ENCODE peak calls at places on chromosomes 7 and 10, in eight cellular contexts. One of them, this sample, is unnamed.

GRCh38 chr7:26630941-26631580 is 233.3 kb downstream of the SKAP2 start:
- DNase-seq in Calu3: no peak
- DNase-seq in A172: no peak
- DNase-seq in midbrain: no peak
- DNase-seq in NCI-H1417: no peak
- DNase-seq in activated CD4-positive, alpha-beta T cell treated with anti-CD3 and anti-CD28 coated beads, Interleukin-2, amount 50 U/mL, for 24 hours: no peak
- DNase-seq in DMS 273 treated with DMSO at 0.1 percent for 48 hours: no peak
- DNase-seq in C1 segment of cervical spinal cord: no peak
- DNase-seq in this sample: no peak

GRCh38 chr7:85041599-85042216 is 145.1 kb downstream of the SEMA3D start:
- DNase-seq in Calu3: peak
- DNase-seq in A172: peak
- DNase-seq in midbrain: peak
- DNase-seq in NCI-H1417: peak
- DNase-seq in activated CD4-positive, alpha-beta T cell treated with anti-CD3 and anti-CD28 coated beads, Interleukin-2, amount 50 U/mL, for 24 hours: no peak
- DNase-seq in DMS 273 treated with DMSO at 0.1 percent for 48 hours: peak
- DNase-seq in C1 segment of cervical spinal cord: no peak
- DNase-seq in this sample: peak

GRCh38 chr7:79403451-79403850 is 50.0 kb downstream of the MAGI2 start:
- DNase-seq in Calu3: no peak
- DNase-seq in A172: no peak
- DNase-seq in midbrain: no peak
- DNase-seq in NCI-H1417: no peak
- DNase-seq in activated CD4-positive, alpha-beta T cell treated with anti-CD3 and anti-CD28 coated beads, Interleukin-2, amount 50 U/mL, for 24 hours: no peak
- DNase-seq in DMS 273 treated with DMSO at 0.1 percent for 48 hours: no peak
- DNase-seq in C1 segment of cervical spinal cord: no peak
- DNase-seq in this sample: no peak

GRCh38 chr10:128958881-128959690 is 508.0 kb upstream of the MGMT start:
- DNase-seq in Calu3: no peak
- DNase-seq in A172: no peak
- DNase-seq in midbrain: no peak
- DNase-seq in NCI-H1417: no peak
- DNase-seq in activated CD4-positive, alpha-beta T cell treated with anti-CD3 and anti-CD28 coated beads, Interleukin-2, amount 50 U/mL, for 24 hours: no peak
- DNase-seq in DMS 273 treated with DMSO at 0.1 percent for 48 hours: no peak
- DNase-seq in C1 segment of cervical spinal cord: no peak
- DNase-seq in this sample: no peak

GRCh38 chr7:2687881-2688318 is at the start of gene AMZ1:
- DNase-seq in Calu3: peak
- DNase-seq in A172: no peak
- DNase-seq in midbrain: no peak
- DNase-seq in NCI-H1417: no peak
- DNase-seq in activated CD4-positive, alpha-beta T cell treated with anti-CD3 and anti-CD28 coated beads, Interleukin-2, amount 50 U/mL, for 24 hours: no peak
- DNase-seq in DMS 273 treated with DMSO at 0.1 percent for 48 hours: no peak
- DNase-seq in C1 segment of cervical spinal cord: no peak
- DNase-seq in this sample: no peak

GRCh38 chr10:52853704-52854103 is 81.1 kb upstream of the MBL2 start:
- DNase-seq in Calu3: no peak
- DNase-seq in A172: no peak
- DNase-seq in midbrain: no peak
- DNase-seq in NCI-H1417: no peak
- DNase-seq in activated CD4-positive, alpha-beta T cell treated with anti-CD3 and anti-CD28 coated beads, Interleukin-2, amount 50 U/mL, for 24 hours: no peak
- DNase-seq in DMS 273 treated with DMSO at 0.1 percent for 48 hours: no peak
- DNase-seq in C1 segment of cervical spinal cord: no peak
- DNase-seq in this sample: no peak

GRCh38 chr10:42548254-42548653 is 90.1 kb downstream of the ZNF33B start:
- DNase-seq in Calu3: no peak
- DNase-seq in A172: no peak
- DNase-seq in midbrain: no peak
- DNase-seq in NCI-H1417: no peak
- DNase-seq in activated CD4-positive, alpha-beta T cell treated with anti-CD3 and anti-CD28 coated beads, Interleukin-2, amount 50 U/mL, for 24 hours: no peak
- DNase-seq in DMS 273 treated with DMSO at 0.1 percent for 48 hours: no peak
- DNase-seq in C1 segment of cervical spinal cord: no peak
- DNase-seq in this sample: no peak

GRCh38 chr10:100872034-100872791 is 40.5 kb upstream of the SLF2 start:
- DNase-seq in Calu3: peak
- DNase-seq in A172: peak
- DNase-seq in midbrain: peak
- DNase-seq in NCI-H1417: peak
- DNase-seq in activated CD4-positive, alpha-beta T cell treated with anti-CD3 and anti-CD28 coated beads, Interleukin-2, amount 50 U/mL, for 24 hours: peak
- DNase-seq in DMS 273 treated with DMSO at 0.1 percent for 48 hours: peak
- DNase-seq in C1 segment of cervical spinal cord: no peak
- DNase-seq in this sample: peak

GRCh38 chr7:305410-306151 is 15.6 kb downstream of the FOXL3 start:
- DNase-seq in Calu3: no peak
- DNase-seq in A172: no peak
- DNase-seq in midbrain: no peak
- DNase-seq in NCI-H1417: peak
- DNase-seq in activated CD4-positive, alpha-beta T cell treated with anti-CD3 and anti-CD28 coated beads, Interleukin-2, amount 50 U/mL, for 24 hours: no peak
- DNase-seq in DMS 273 treated with DMSO at 0.1 percent for 48 hours: no peak
- DNase-seq in C1 segment of cervical spinal cord: no peak
- DNase-seq in this sample: no peak

GRCh38 chr10:99672884-99673283 is 13.6 kb downstream of the ENTPD7 start:
- DNase-seq in Calu3: no peak
- DNase-seq in A172: no peak
- DNase-seq in midbrain: no peak
- DNase-seq in NCI-H1417: no peak
- DNase-seq in activated CD4-positive, alpha-beta T cell treated with anti-CD3 and anti-CD28 coated beads, Interleukin-2, amount 50 U/mL, for 24 hours: no peak
- DNase-seq in DMS 273 treated with DMSO at 0.1 percent for 48 hours: no peak
- DNase-seq in C1 segment of cervical spinal cord: no peak
- DNase-seq in this sample: no peak

GRCh38 chr10:58998924-58999713 is 177.3 kb upstream of the PHYHIPL start:
- DNase-seq in Calu3: no peak
- DNase-seq in A172: no peak
- DNase-seq in midbrain: peak
- DNase-seq in NCI-H1417: no peak
- DNase-seq in activated CD4-positive, alpha-beta T cell treated with anti-CD3 and anti-CD28 coated beads, Interleukin-2, amount 50 U/mL, for 24 hours: no peak
- DNase-seq in DMS 273 treated with DMSO at 0.1 percent for 48 hours: no peak
- DNase-seq in C1 segment of cervical spinal cord: peak
- DNase-seq in this sample: no peak

GRCh38 chr7:131066635-131067034 is 261.0 kb upstream of the MKLN1 start:
- DNase-seq in Calu3: no peak
- DNase-seq in A172: no peak
- DNase-seq in midbrain: no peak
- DNase-seq in NCI-H1417: no peak
- DNase-seq in activated CD4-positive, alpha-beta T cell treated with anti-CD3 and anti-CD28 coated beads, Interleukin-2, amount 50 U/mL, for 24 hours: no peak
- DNase-seq in DMS 273 treated with DMSO at 0.1 percent for 48 hours: no peak
- DNase-seq in C1 segment of cervical spinal cord: no peak
- DNase-seq in this sample: no peak

GRCh38 chr7:158394936-158395335 is 192.7 kb downstream of the PTPRN2 start:
- DNase-seq in Calu3: peak
- DNase-seq in A172: no peak
- DNase-seq in midbrain: no peak
- DNase-seq in NCI-H1417: no peak
- DNase-seq in activated CD4-positive, alpha-beta T cell treated with anti-CD3 and anti-CD28 coated beads, Interleukin-2, amount 50 U/mL, for 24 hours: peak
- DNase-seq in DMS 273 treated with DMSO at 0.1 percent for 48 hours: no peak
- DNase-seq in C1 segment of cervical spinal cord: no peak
- DNase-seq in this sample: peak

GRCh38 chr7:130483036-130483435 is 8.8 kb upstream of the MEST start:
- DNase-seq in Calu3: no peak
- DNase-seq in A172: no peak
- DNase-seq in midbrain: no peak
- DNase-seq in NCI-H1417: no peak
- DNase-seq in activated CD4-positive, alpha-beta T cell treated with anti-CD3 and anti-CD28 coated beads, Interleukin-2, amount 50 U/mL, for 24 hours: no peak
- DNase-seq in DMS 273 treated with DMSO at 0.1 percent for 48 hours: no peak
- DNase-seq in C1 segment of cervical spinal cord: no peak
- DNase-seq in this sample: no peak

GRCh38 chr10:131819241-131820072 is 81.4 kb upstream of the PPP2R2D start:
- DNase-seq in Calu3: no peak
- DNase-seq in A172: no peak
- DNase-seq in midbrain: no peak
- DNase-seq in NCI-H1417: no peak
- DNase-seq in activated CD4-positive, alpha-beta T cell treated with anti-CD3 and anti-CD28 coated beads, Interleukin-2, amount 50 U/mL, for 24 hours: no peak
- DNase-seq in DMS 273 treated with DMSO at 0.1 percent for 48 hours: no peak
- DNase-seq in C1 segment of cervical spinal cord: no peak
- DNase-seq in this sample: no peak

This sample was measured in HAP-1.